ENCODE peak calls at places on chromosomes 1 and 21, in five cellular contexts. S is G401; Q is pulmonary artery endothelial cell; I is esophagus squamous epithelium; Z is stimulated activated CD4-positive, alpha-beta T cell treated with anti-CD3 and anti-CD28 coated beads, Interleukin-1b, Interleukin-23, amount 100 ng/mL, for 4 hours. A is an unnamed sample.

GRCh38 chr1:32426489-32427255 is 32.4 kb upstream of the BSDC1 start:
- DNase-seq in I (no peak), S (peak), Q (no peak), Z (no peak), A (peak)

GRCh38 chr1:172640146-172640545 is 18.8 kb upstream of the FASLG start:
- DNase-seq in Q (no peak), S (no peak), Z (no peak), I (no peak), A (no peak)

GRCh38 chr1:229887043-229887822 is 179.8 kb upstream of the GALNT2 start:
- DNase-seq in Q (no peak), S (peak), I (no peak), Z (no peak), A (peak)

GRCh38 chr1:100583827-100584226 is 45.9 kb downstream of the GPR88 start:
- DNase-seq in Z (no peak), Q (no peak), I (no peak), S (no peak), A (no peak)

GRCh38 chr1:204649756-204650155 is 35.8 kb downstream of the LRRN2 start:
- DNase-seq in Z (no peak), I (no peak), S (no peak), Q (no peak), A (no peak)

GRCh38 chr21:45138199-45139002 is 64.0 kb downstream of the ADARB1 start:
- DNase-seq in I (no peak), S (peak), Z (peak), Q (peak), A (peak)

GRCh38 chr1:93635614-93636543 is 45.8 kb downstream of the BCAR3 start:
- DNase-seq in S (peak), I (no peak), Q (no peak), Z (no peak), A (peak)

GRCh38 chr1:22105611-22106207 is 37.2 kb downstream of the WNT4 start:
- DNase-seq in S (peak), I (no peak), Q (peak), Z (no peak), A (peak)

GRCh38 chr1:155847823-155848529 is 9.0 kb downstream of the GON4L start:
- DNase-seq in S (no peak), Q (no peak), I (no peak), Z (no peak), A (no peak)

GRCh38 chr1:181127898-181128453 is 39.5 kb downstream of the IER5 start:
- DNase-seq in S (no peak), Q (no peak), I (no peak), Z (no peak), A (no peak)

GRCh38 chr21:27823652-27824201 is 856.8 kb upstream of the ADAMTS5 start:
- DNase-seq in I (no peak), Q (no peak), Z (no peak), S (no peak), A (no peak)

GRCh38 chr1:230099435-230099834 is 32.4 kb downstream of the GALNT2 start:
- DNase-seq in S (peak), Z (no peak), Q (no peak), I (no peak), A (no peak)

GRCh38 chr21:46056450-46056903 is 41.4 kb upstream of the COL6A2 start:
- DNase-seq in I (no peak), Q (no peak), S (no peak), Z (no peak), A (no peak)

GRCh38 chr1:74689800-74690696 is 16.5 kb upstream of the ERICH3 start:
- DNase-seq in S (peak), I (no peak), Q (peak), Z (no peak), A (peak)

A was measured in Ammon's horn.